ENCODE peak calls at places on chromosomes 12 and 14, in nine cellular contexts. B is astrocyte of the spinal cord, P is ovary, L is heart right ventricle, F is Peyer's patch, N is upper lobe of right lung, G is A549, M is PC-3, J is hepatocyte. V is an unnamed sample.

GRCh38 chr12:23335593-23335992 is 613.9 kb downstream of the SOX5 start:
- DNase-seq in B (no peak), P (no peak), L (no peak), F (no peak), N (no peak), G (no peak), M (no peak), J (no peak), V (no peak)

GRCh38 chr14:97902630-97903029 is 1105.4 kb downstream of the VRK1 start:
- DNase-seq in B (no peak), P (no peak), L (no peak), F (no peak), N (no peak), G (no peak), M (no peak), J (no peak), V (no peak)

GRCh38 chr14:25122188-25122587 is 72.2 kb upstream of the STXBP6 start:
- DNase-seq in B (no peak), P (no peak), L (no peak), F (no peak), N (no peak), G (no peak), M (no peak), J (no peak), V (peak)

GRCh38 chr12:5856692-5857091 is 88.4 kb downstream of the ANO2 start:
- DNase-seq in B (peak), P (no peak), L (no peak), F (no peak), N (no peak), G (no peak), M (no peak), J (no peak), V (no peak)

GRCh38 chr14:58947816-58948440 is 240.5 kb upstream of the DAAM1 start:
- DNase-seq in B (peak), P (no peak), L (no peak), F (no peak), N (no peak), G (peak), M (peak), J (peak), V (no peak)

GRCh38 chr12:21774358-21775129 is at the start of gene KCNJ8:
- DNase-seq in B (peak), P (peak), L (peak), F (peak), N (peak), G (peak), M (no peak), J (peak), V (peak)

GRCh38 chr14:24013654-24014514 is 25.2 kb downstream of the DHRS4L2 start:
- DNase-seq in B (peak), P (peak), L (no peak), F (peak), N (no peak), G (peak), M (peak), J (peak), V (peak)

GRCh38 chr14:61322799-61323290 is 1.5 kb downstream of the PRKCH start:
- DNase-seq in B (no peak), P (no peak), L (no peak), F (peak), N (no peak), G (peak), M (peak), J (peak), V (peak)

GRCh38 chr14:49303952-49304516 is 282.1 kb downstream of the RPS29 start:
- DNase-seq in B (peak), P (peak), L (no peak), F (no peak), N (no peak), G (no peak), M (peak), J (peak), V (peak)

GRCh38 chr12:102811125-102811737 is 105.8 kb downstream of the PAH start:
- DNase-seq in B (no peak), P (peak), L (no peak), F (no peak), N (no peak), G (peak), M (peak), J (peak), V (peak)

DNA sequence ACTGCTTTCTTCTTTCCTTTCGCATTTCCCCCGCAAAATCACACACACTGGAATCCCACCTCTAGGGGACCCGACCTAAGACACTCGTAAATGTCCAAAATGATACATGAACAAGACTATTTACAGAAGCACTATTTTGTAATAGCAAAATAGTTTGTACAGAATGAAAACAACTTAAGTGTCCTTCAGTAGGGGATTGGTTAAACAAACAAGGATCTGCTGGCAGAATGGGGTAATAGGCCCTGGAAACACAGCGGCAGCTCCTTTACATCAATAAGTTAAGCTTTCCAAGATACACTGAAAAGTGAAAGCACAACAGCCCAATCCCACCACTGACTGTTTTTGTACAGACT is 48.8 kb downstream of the LTBP2 start:
- DNase-seq in B (peak), P (no peak), L (no peak), F (no peak), N (no peak), G (peak), M (peak), J (no peak), V (peak)
- TF ChIP-seq CTCF in B (no peak), P (no peak), L (no peak), F (no peak), N (no peak), G (no peak), M (no peak), J (no peak), V (no peak)

DNA sequence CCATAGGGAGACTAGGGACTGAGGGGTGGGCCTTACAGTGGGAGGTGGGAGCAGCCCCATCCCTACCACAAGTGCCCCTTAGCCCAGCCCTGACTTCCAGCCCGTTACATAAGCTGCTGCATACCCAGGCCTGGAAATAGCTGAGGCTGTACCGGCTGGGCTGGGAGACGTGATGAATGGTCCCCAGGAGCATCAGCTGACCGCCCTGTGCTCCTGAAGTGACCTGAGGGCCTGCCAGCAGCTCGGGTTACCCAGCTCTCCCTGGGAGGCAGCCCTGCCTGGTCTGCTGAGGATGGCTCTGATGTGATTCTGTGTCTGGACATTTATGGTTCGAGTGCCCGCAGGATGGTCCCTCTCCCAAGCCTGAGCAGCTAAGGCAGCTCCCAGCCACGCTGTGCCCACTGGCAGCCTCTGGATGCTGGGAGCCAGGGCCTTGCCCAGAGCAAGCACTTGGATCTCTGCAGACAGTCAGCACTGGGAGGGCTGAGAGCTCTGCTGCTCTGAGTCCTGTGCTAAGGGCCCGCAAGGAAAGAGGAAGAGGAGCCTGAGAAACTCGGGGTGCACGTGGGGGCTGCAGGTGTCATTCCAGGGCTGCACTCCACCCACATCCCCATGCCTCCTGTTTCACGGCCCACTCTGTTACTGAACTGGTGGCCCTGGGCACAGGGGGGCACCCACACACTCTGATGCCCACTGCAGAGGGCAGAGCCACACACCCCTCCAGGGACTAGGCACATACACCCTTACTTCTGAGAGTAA is 20.5 kb downstream of the TAMALIN start:
- DNase-seq in B (no peak), P (no peak), L (peak), F (no peak), N (no peak), G (no peak), M (no peak), J (no peak), V (no peak)
- H3K4me3 ChIP-seq in B (no peak), P (no peak), L (no peak), F (no peak), N (no peak), G (no peak), M (no peak), J (no peak), V (no peak)

GRCh38 chr12:69648476-69648875 is 37.8 kb upstream of the LRRC10 start:
- DNase-seq in B (peak), P (no peak), L (no peak), F (no peak), N (no peak), G (peak), M (peak), J (peak), V (peak)

GRCh38 chr12:69647178-69647577 is 36.5 kb upstream of the LRRC10 start:
- DNase-seq in B (no peak), P (no peak), L (no peak), F (no peak), N (no peak), G (no peak), M (no peak), J (no peak), V (no peak)

GRCh38 chr12:69653703-69654102 is 43.0 kb upstream of the LRRC10 start:
- DNase-seq in B (no peak), P (no peak), L (no peak), F (no peak), N (no peak), G (no peak), M (no peak), J (no peak), V (peak)

GRCh38 chr12:69651922-69652321 is 41.2 kb upstream of the LRRC10 start:
- DNase-seq in B (no peak), P (no peak), L (no peak), F (no peak), N (no peak), G (no peak), M (no peak), J (no peak), V (no peak)

DNA sequence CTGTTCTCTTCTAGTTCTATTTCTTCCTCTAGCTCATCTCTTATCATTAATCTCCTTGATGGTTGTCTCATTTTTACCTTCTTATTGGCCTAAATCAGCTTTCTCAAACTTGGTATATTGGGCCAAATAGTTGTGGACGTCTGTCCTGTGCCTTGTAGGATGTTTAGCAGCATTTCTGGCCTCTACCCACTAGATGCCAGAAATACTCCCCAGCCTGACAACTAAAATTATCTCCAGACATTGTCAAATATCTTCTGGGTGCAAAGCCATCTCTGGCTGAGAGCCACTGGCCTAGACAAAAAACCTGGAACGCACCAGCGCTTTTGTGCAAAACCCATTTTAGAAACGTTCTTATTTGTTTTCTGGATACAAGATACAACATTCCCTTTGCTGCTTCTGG is 38.8 kb upstream of the LRRC10 start:
- DNase-seq in B (no peak), P (no peak), L (no peak), F (no peak), N (no peak), G (peak), M (no peak), J (no peak), V (no peak)
- TF ChIP-seq CTCF in B (no peak), P (no peak), L (no peak), F (no peak), N (no peak), G (peak), M (no peak), J (no peak), V (no peak)

GRCh38 chr12:1826867-1827705 is 6.7 kb downstream of the LRTM2 start:
- DNase-seq in B (no peak), P (no peak), L (no peak), F (no peak), N (no peak), G (no peak), M (no peak), J (no peak), V (no peak)
- H3K4me3 ChIP-seq in B (no peak), P (no peak), L (no peak), F (no peak), N (no peak), G (no peak), M (no peak), J (no peak), V (no peak)

GRCh38 chr14:52923902-52924575 is 26.8 kb downstream of the FERMT2 start:
- DNase-seq in B (no peak), P (no peak), L (no peak), F (no peak), N (no peak), G (peak), M (no peak), J (no peak), V (no peak)
- TF ChIP-seq CTCF in B (no peak), P (no peak), L (no peak), F (no peak), N (no peak), G (peak), M (peak), J (no peak), V (no peak)

GRCh38 chr12:109309441-109310246 is 560 bp upstream of the FOXN4 start:
- DNase-seq in B (no peak), P (no peak), L (no peak), F (no peak), N (no peak), G (no peak), M (no peak), J (peak), V (no peak)
- H3K4me3 ChIP-seq in B (no peak), P (peak), L (peak), F (peak), N (peak), G (peak), M (peak), J (peak), V (no peak)